ENCODE peak calls at places on chromosomes 6 and 20, in seven cellular contexts. C, H, R, J, D, V and S are unnamed samples.
A peak's percentile ranks its signal among the peaks of the same experiment; 100 is the strongest.

GRCh38 chr6:151097207-151097606 is 142.6 kb upstream of the AKAP12 start:
- DNase-seq in D (no peak), R (no peak), C (no peak), H (no peak), J (no peak), V (no peak), S (no peak)

GRCh38 chr20:63054695-63055240 is 48.0 kb upstream of the BHLHE23 start:
- DNase-seq in R (peak; percentile 9), H (no peak), C (no peak), V (no peak), D (no peak), J (no peak), S (no peak)

GRCh38 chr6:3088853-3089445 is 20.7 kb downstream of the RIPK1 start:
- DNase-seq in J (no peak), V (no peak), H (no peak), D (no peak), R (no peak), C (no peak), S (no peak)

GRCh38 chr20:57556980-57557274 is 4.0 kb upstream of the PCK1 start:
- DNase-seq in C (no peak), R (no peak), J (no peak), V (no peak), D (no peak), H (no peak), S (no peak)

GRCh38 chr20:2002365-2002764 is 8.5 kb upstream of the PDYN start:
- DNase-seq in H (no peak), V (no peak), J (no peak), C (no peak), D (no peak), R (no peak), S (peak; percentile 42)

GRCh38 chr20:39264506-39265172 is 302.5 kb downstream of the DHX35 start:
- DNase-seq in H (peak; percentile 57), D (peak; percentile 61), C (no peak), R (peak; percentile 66), J (peak; percentile 72), V (peak; percentile 70), S (no peak)

GRCh38 chr6:154511735-154512097 is 1.2 kb upstream of the CNKSR3 start:
- DNase-seq in J (no peak), C (no peak), D (no peak), V (no peak), R (no peak), H (no peak), S (no peak)

GRCh38 chr20:20864346-20865096 is 152.1 kb upstream of the RALGAPA2 start:
- DNase-seq in D (peak; percentile 45), H (no peak), V (no peak), J (no peak), R (no peak), C (no peak), S (no peak)

GRCh38 chr6:112004397-112005341 is 49.2 kb upstream of the CCN6 start:
- DNase-seq in R (no peak), C (no peak), H (no peak), D (no peak), J (no peak), V (no peak), S (no peak)

GRCh38 chr20:20505554-20505953 is 137.7 kb downstream of the INSM1 start:
- DNase-seq in V (no peak), D (no peak), J (no peak), R (no peak), H (no peak), C (no peak), S (no peak)

GRCh38 chr20:6868864-6869263 is 101.4 kb downstream of the BMP2 start:
- DNase-seq in J (no peak), V (peak; percentile 43), D (no peak), C (peak; percentile 18), R (no peak), H (no peak), S (no peak)